ENCODE peak calls at places on chromosomes 11 and 22, in seven cellular contexts. One of them, this sample, is unnamed.

GRCh38 chr11:68127791-68128681 is 6.8 kb upstream of the CHKA start:
- DNase-seq in adrenal gland: peak
- DNase-seq in prostate gland: peak
- DNase-seq in A549: no peak
- DNase-seq in left ventricle myocardium inferior: peak
- DNase-seq in tibial nerve: no peak
- DNase-seq in mammary epithelial cell: no peak
- DNase-seq in this sample: peak

GRCh38 chr11:91124363-91124762 is 901.5 kb upstream of the CHORDC1 start:
- DNase-seq in adrenal gland: no peak
- DNase-seq in prostate gland: no peak
- DNase-seq in A549: no peak
- DNase-seq in left ventricle myocardium inferior: no peak
- DNase-seq in tibial nerve: no peak
- DNase-seq in mammary epithelial cell: no peak
- DNase-seq in this sample: no peak

GRCh38 chr11:134485316-134485715 is 73.3 kb upstream of the B3GAT1 start:
- DNase-seq in adrenal gland: no peak
- DNase-seq in prostate gland: no peak
- DNase-seq in A549: no peak
- DNase-seq in left ventricle myocardium inferior: no peak
- DNase-seq in tibial nerve: no peak
- DNase-seq in mammary epithelial cell: no peak
- DNase-seq in this sample: no peak

GRCh38 chr11:33642461-33643166 is 58.0 kb downstream of the C11orf91 start:
- DNase-seq in adrenal gland: no peak
- DNase-seq in prostate gland: no peak
- DNase-seq in A549: peak
- DNase-seq in left ventricle myocardium inferior: no peak
- DNase-seq in tibial nerve: no peak
- DNase-seq in mammary epithelial cell: peak
- DNase-seq in this sample: peak

GRCh38 chr11:15501566-15501965 is 386.8 kb downstream of the INSC start:
- DNase-seq in adrenal gland: no peak
- DNase-seq in prostate gland: no peak
- DNase-seq in A549: no peak
- DNase-seq in left ventricle myocardium inferior: no peak
- DNase-seq in tibial nerve: no peak
- DNase-seq in mammary epithelial cell: no peak
- DNase-seq in this sample: no peak

GRCh38 chr11:11988099-11988651 is 20.3 kb downstream of the DKK3 start:
- DNase-seq in adrenal gland: no peak
- DNase-seq in prostate gland: no peak
- DNase-seq in A549: peak
- DNase-seq in left ventricle myocardium inferior: no peak
- DNase-seq in tibial nerve: no peak
- DNase-seq in mammary epithelial cell: no peak
- DNase-seq in this sample: no peak

GRCh38 chr11:66317322-66317765 is 500 bp upstream of the CD248 start:
- DNase-seq in adrenal gland: no peak
- DNase-seq in prostate gland: no peak
- DNase-seq in A549: no peak
- DNase-seq in left ventricle myocardium inferior: peak
- DNase-seq in tibial nerve: peak
- DNase-seq in mammary epithelial cell: no peak
- DNase-seq in this sample: no peak

GRCh38 chr11:131498631-131499053 is 128.2 kb downstream of the NTM start:
- DNase-seq in adrenal gland: no peak
- DNase-seq in prostate gland: no peak
- DNase-seq in A549: no peak
- DNase-seq in left ventricle myocardium inferior: no peak
- DNase-seq in tibial nerve: no peak
- DNase-seq in mammary epithelial cell: no peak
- DNase-seq in this sample: no peak

GRCh38 chr11:122652495-122652894 is 3.0 kb upstream of the UBASH3B start:
- DNase-seq in adrenal gland: no peak
- DNase-seq in prostate gland: no peak
- DNase-seq in A549: no peak
- DNase-seq in left ventricle myocardium inferior: no peak
- DNase-seq in tibial nerve: no peak
- DNase-seq in mammary epithelial cell: no peak
- DNase-seq in this sample: no peak

GRCh38 chr11:2447253-2447950 is 2.6 kb downstream of the KCNQ1 start:
- DNase-seq in adrenal gland: peak
- DNase-seq in prostate gland: no peak
- DNase-seq in A549: no peak
- DNase-seq in left ventricle myocardium inferior: no peak
- DNase-seq in tibial nerve: no peak
- DNase-seq in mammary epithelial cell: peak
- DNase-seq in this sample: no peak

GRCh38 chr11:44970293-44970692 is 19.6 kb upstream of the TP53I11 start:
- DNase-seq in adrenal gland: no peak
- DNase-seq in prostate gland: no peak
- DNase-seq in A549: no peak
- DNase-seq in left ventricle myocardium inferior: no peak
- DNase-seq in tibial nerve: no peak
- DNase-seq in mammary epithelial cell: no peak
- DNase-seq in this sample: no peak

GRCh38 chr22:21726650-21727049 is 8.9 kb downstream of the YPEL1 start:
- DNase-seq in adrenal gland: no peak
- DNase-seq in prostate gland: no peak
- DNase-seq in A549: peak
- DNase-seq in left ventricle myocardium inferior: no peak
- DNase-seq in tibial nerve: no peak
- DNase-seq in mammary epithelial cell: no peak
- DNase-seq in this sample: no peak

GRCh38 chr11:120178441-120179070 is 32.3 kb upstream of the OAF start:
- DNase-seq in adrenal gland: no peak
- DNase-seq in prostate gland: no peak
- DNase-seq in A549: no peak
- DNase-seq in left ventricle myocardium inferior: no peak
- DNase-seq in tibial nerve: peak
- DNase-seq in mammary epithelial cell: no peak
- DNase-seq in this sample: peak

GRCh38 chr22:43088616-43088978 is 594 bp downstream of the TTLL1 start:
- DNase-seq in adrenal gland: no peak
- DNase-seq in prostate gland: no peak
- DNase-seq in A549: no peak
- DNase-seq in left ventricle myocardium inferior: no peak
- DNase-seq in tibial nerve: no peak
- DNase-seq in mammary epithelial cell: no peak
- DNase-seq in this sample: no peak

GRCh38 chr22:33210129-33210784 is 152.1 kb upstream of the SYN3 start:
- DNase-seq in adrenal gland: peak
- DNase-seq in prostate gland: no peak
- DNase-seq in A549: peak
- DNase-seq in left ventricle myocardium inferior: no peak
- DNase-seq in tibial nerve: no peak
- DNase-seq in mammary epithelial cell: peak
- DNase-seq in this sample: peak

GRCh38 chr22:46054091-46054877 is 77.3 kb upstream of the WNT7B start:
- DNase-seq in adrenal gland: peak
- DNase-seq in prostate gland: no peak
- DNase-seq in A549: no peak
- DNase-seq in left ventricle myocardium inferior: peak
- DNase-seq in tibial nerve: no peak
- DNase-seq in mammary epithelial cell: peak
- DNase-seq in this sample: peak

GRCh38 chr22:40856513-40857308 is at the start of the genes ST13 and XPNPEP3:
- DNase-seq in adrenal gland: peak
- DNase-seq in prostate gland: peak
- DNase-seq in A549: peak
- DNase-seq in left ventricle myocardium inferior: peak
- DNase-seq in tibial nerve: peak
- DNase-seq in mammary epithelial cell: peak
- DNase-seq in this sample: peak

GRCh38 chr22:40855104-40855959 is 1.1 kb downstream of the ST13 start:
- DNase-seq in adrenal gland: peak
- DNase-seq in prostate gland: peak
- DNase-seq in A549: no peak
- DNase-seq in left ventricle myocardium inferior: no peak
- DNase-seq in tibial nerve: peak
- DNase-seq in mammary epithelial cell: peak
- DNase-seq in this sample: no peak

GRCh38 chr22:40855960-40856512 is 403 bp downstream of the ST13 start:
- DNase-seq in adrenal gland: peak
- DNase-seq in prostate gland: peak
- DNase-seq in A549: peak
- DNase-seq in left ventricle myocardium inferior: peak
- DNase-seq in tibial nerve: peak
- DNase-seq in mammary epithelial cell: peak
- DNase-seq in this sample: no peak

GRCh38 chr22:40853961-40854360 is 2.5 kb downstream of the ST13 start:
- DNase-seq in adrenal gland: no peak
- DNase-seq in prostate gland: no peak
- DNase-seq in A549: no peak
- DNase-seq in left ventricle myocardium inferior: no peak
- DNase-seq in tibial nerve: no peak
- DNase-seq in mammary epithelial cell: peak
- DNase-seq in this sample: no peak

DNA sequence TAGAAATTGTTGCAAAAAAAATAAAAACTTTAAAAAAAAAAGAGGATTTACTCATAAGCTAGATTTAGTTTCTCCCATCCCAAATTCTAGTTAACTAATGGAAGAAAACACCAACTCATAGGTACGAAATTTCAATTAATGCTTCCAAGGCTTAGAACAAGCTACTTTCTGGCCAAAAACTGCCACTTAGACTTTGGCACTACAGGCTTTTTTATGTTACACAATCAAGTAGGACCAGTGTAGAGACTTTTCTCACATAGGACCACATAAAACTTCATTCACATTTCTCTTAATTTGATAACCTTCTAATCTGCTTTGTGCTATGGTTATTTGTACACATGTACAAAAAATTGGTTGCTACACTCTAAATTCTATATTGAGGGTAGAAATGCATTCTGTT is 3.1 kb downstream of the ST13 start:
- DNase-seq in adrenal gland: no peak
- DNase-seq in prostate gland: no peak
- DNase-seq in A549: no peak
- DNase-seq in left ventricle myocardium inferior: no peak
- DNase-seq in tibial nerve: no peak
- DNase-seq in mammary epithelial cell: no peak
- DNase-seq in this sample: no peak
- H3K4me3 ChIP-seq in adrenal gland: no peak
- H3K4me3 ChIP-seq in prostate gland: no peak
- H3K4me3 ChIP-seq in A549: no peak
- H3K4me3 ChIP-seq in left ventricle myocardium inferior: peak
- H3K4me3 ChIP-seq in tibial nerve: no peak
- H3K4me3 ChIP-seq in mammary epithelial cell: peak
- H3K4me3 ChIP-seq in this sample: no peak

GRCh38 chr11:93528252-93528651 is 14.9 kb downstream of the SMCO4 start:
- DNase-seq in adrenal gland: no peak
- DNase-seq in prostate gland: peak
- DNase-seq in A549: no peak
- DNase-seq in left ventricle myocardium inferior: peak
- DNase-seq in tibial nerve: peak
- DNase-seq in mammary epithelial cell: no peak
- DNase-seq in this sample: no peak

GRCh38 chr11:93525601-93526000 is 17.6 kb downstream of the SMCO4 start:
- DNase-seq in adrenal gland: peak
- DNase-seq in prostate gland: no peak
- DNase-seq in A549: no peak
- DNase-seq in left ventricle myocardium inferior: no peak
- DNase-seq in tibial nerve: no peak
- DNase-seq in mammary epithelial cell: no peak
- DNase-seq in this sample: no peak

GRCh38 chr11:93526058-93526633 is 17.0 kb downstream of the SMCO4 start:
- DNase-seq in adrenal gland: no peak
- DNase-seq in prostate gland: no peak
- DNase-seq in A549: no peak
- DNase-seq in left ventricle myocardium inferior: no peak
- DNase-seq in tibial nerve: no peak
- DNase-seq in mammary epithelial cell: no peak
- DNase-seq in this sample: no peak

GRCh38 chr11:93528757-93529639 is 14.2 kb downstream of the SMCO4 start:
- DNase-seq in adrenal gland: no peak
- DNase-seq in prostate gland: peak
- DNase-seq in A549: no peak
- DNase-seq in left ventricle myocardium inferior: no peak
- DNase-seq in tibial nerve: peak
- DNase-seq in mammary epithelial cell: no peak
- DNase-seq in this sample: no peak

GRCh38 chr11:93526691-93527583 is 16.3 kb downstream of the SMCO4 start:
- DNase-seq in adrenal gland: no peak
- DNase-seq in prostate gland: no peak
- DNase-seq in A549: no peak
- DNase-seq in left ventricle myocardium inferior: no peak
- DNase-seq in tibial nerve: no peak
- DNase-seq in mammary epithelial cell: no peak
- DNase-seq in this sample: no peak
- H3K27ac ChIP-seq in adrenal gland: peak
- H3K27ac ChIP-seq in prostate gland: peak
- H3K27ac ChIP-seq in A549: no peak
- H3K27ac ChIP-seq in left ventricle myocardium inferior: peak
- H3K27ac ChIP-seq in tibial nerve: no peak
- H3K27ac ChIP-seq in mammary epithelial cell: no peak
- H3K27ac ChIP-seq in this sample: peak

DNA sequence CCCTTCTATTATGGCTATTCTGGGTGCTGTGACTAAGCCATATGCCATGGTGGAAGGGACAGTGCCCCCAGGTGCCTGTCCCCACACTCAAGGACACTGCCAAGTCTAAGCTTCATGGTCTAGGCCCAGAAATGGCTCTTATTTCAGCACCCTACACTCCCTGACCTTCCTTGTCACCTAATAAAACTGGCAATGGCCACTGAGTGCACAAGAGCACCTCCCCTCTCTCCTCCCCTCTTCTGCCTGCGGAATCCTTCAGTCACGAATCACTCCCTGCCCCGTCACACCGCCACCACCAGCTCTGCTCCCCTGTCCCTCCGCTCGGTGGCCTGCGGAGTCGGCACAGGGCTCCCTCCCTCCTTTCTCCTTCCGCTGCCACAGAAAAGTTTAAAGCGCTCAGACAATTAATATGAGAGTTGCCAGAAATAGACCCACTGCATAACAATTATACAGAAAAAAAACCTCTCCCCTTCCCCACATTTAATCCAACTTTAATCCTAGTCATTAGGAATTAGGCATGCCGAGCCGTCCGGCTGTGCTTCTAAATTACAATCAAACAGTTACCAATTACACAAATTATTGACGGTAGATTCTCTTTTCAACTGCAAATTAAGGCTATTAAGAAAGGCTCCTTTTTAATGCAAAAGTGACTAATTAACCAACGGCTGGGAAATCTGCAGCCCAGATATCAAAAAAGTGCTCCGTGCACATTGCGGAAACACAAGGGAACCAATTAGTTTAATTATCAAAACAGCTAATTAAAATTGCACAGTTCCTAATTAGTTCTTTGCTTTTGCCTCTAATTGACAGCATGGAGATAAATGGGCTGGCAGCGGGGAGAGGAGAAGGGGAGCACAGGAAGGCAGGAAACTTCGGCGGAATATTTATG is 19.2 kb upstream of the LMO1 start:
- DNase-seq in adrenal gland: peak
- DNase-seq in prostate gland: no peak
- DNase-seq in A549: no peak
- DNase-seq in left ventricle myocardium inferior: no peak
- DNase-seq in tibial nerve: no peak
- DNase-seq in mammary epithelial cell: no peak
- DNase-seq in this sample: no peak
- H3K4me3 ChIP-seq in adrenal gland: peak
- H3K4me3 ChIP-seq in prostate gland: no peak
- H3K4me3 ChIP-seq in A549: no peak
- H3K4me3 ChIP-seq in left ventricle myocardium inferior: peak
- H3K4me3 ChIP-seq in tibial nerve: peak
- H3K4me3 ChIP-seq in mammary epithelial cell: no peak
- H3K4me3 ChIP-seq in this sample: no peak

GRCh38 chr11:765025-765801 is 12.1 kb downstream of the GATD1 start:
- DNase-seq in adrenal gland: peak
- DNase-seq in prostate gland: no peak
- DNase-seq in A549: peak
- DNase-seq in left ventricle myocardium inferior: peak
- DNase-seq in tibial nerve: no peak
- DNase-seq in mammary epithelial cell: peak
- DNase-seq in this sample: no peak
- H3K27ac ChIP-seq in adrenal gland: no peak
- H3K27ac ChIP-seq in prostate gland: no peak
- H3K27ac ChIP-seq in A549: peak
- H3K27ac ChIP-seq in left ventricle myocardium inferior: no peak
- H3K27ac ChIP-seq in tibial nerve: no peak
- H3K27ac ChIP-seq in mammary epithelial cell: no peak
- H3K27ac ChIP-seq in this sample: no peak